ENCODE peak calls at places on chromosomes 11 and 22, in ten cellular contexts. One of them, this sample, is unnamed.

GRCh38 chr11:60801194-60801593 is 16.1 kb downstream of the MS4A10 start:
- DNase-seq in tibial nerve: no peak
- DNase-seq in AG09319: no peak
- DNase-seq in fibroblast of lung: no peak
- DNase-seq in NB4: no peak
- DNase-seq in HCT116: no peak
- DNase-seq in endodermal cell: no peak
- DNase-seq in neural crest cell: no peak
- DNase-seq in HFFc6: no peak
- DNase-seq in GM20000: no peak
- DNase-seq in this sample: no peak

GRCh38 chr22:23404689-23405365 is 175.3 kb downstream of the IGLL1 start:
- DNase-seq in tibial nerve: no peak
- DNase-seq in AG09319: no peak
- DNase-seq in fibroblast of lung: no peak
- DNase-seq in NB4: no peak
- DNase-seq in HCT116: no peak
- DNase-seq in endodermal cell: peak; percentile 77
- DNase-seq in neural crest cell: no peak
- DNase-seq in HFFc6: peak; percentile 13
- DNase-seq in GM20000: no peak
- DNase-seq in this sample: no peak

GRCh38 chr11:10750838-10751580 is at the start of gene CTR9:
- DNase-seq in tibial nerve: peak; percentile 85
- DNase-seq in AG09319: peak; percentile 65
- DNase-seq in fibroblast of lung: peak; percentile 90
- DNase-seq in NB4: peak; percentile 96
- DNase-seq in HCT116: peak; percentile 83
- DNase-seq in endodermal cell: peak; percentile 98
- DNase-seq in neural crest cell: peak; percentile 91
- DNase-seq in HFFc6: peak; percentile 92
- DNase-seq in GM20000: peak; percentile 85
- DNase-seq in this sample: peak; percentile 95

GRCh38 chr11:72988796-72989195 is 153.3 kb downstream of the FCHSD2 start:
- DNase-seq in tibial nerve: no peak
- DNase-seq in AG09319: no peak
- DNase-seq in fibroblast of lung: no peak
- DNase-seq in NB4: no peak
- DNase-seq in HCT116: no peak
- DNase-seq in endodermal cell: no peak
- DNase-seq in neural crest cell: no peak
- DNase-seq in HFFc6: no peak
- DNase-seq in GM20000: no peak
- DNase-seq in this sample: no peak

GRCh38 chr11:117818036-117818858 is 6.3 kb downstream of the FXYD2 start:
- DNase-seq in tibial nerve: no peak
- DNase-seq in AG09319: no peak
- DNase-seq in fibroblast of lung: peak; percentile 43
- DNase-seq in NB4: peak; percentile 51
- DNase-seq in HCT116: no peak
- DNase-seq in endodermal cell: no peak
- DNase-seq in neural crest cell: no peak
- DNase-seq in HFFc6: no peak
- DNase-seq in GM20000: peak; percentile 56
- DNase-seq in this sample: no peak

GRCh38 chr11:32198053-32198452 is 107.2 kb downstream of the RCN1 start:
- DNase-seq in tibial nerve: no peak
- DNase-seq in AG09319: no peak
- DNase-seq in fibroblast of lung: no peak
- DNase-seq in NB4: no peak
- DNase-seq in HCT116: no peak
- DNase-seq in endodermal cell: no peak
- DNase-seq in neural crest cell: no peak
- DNase-seq in HFFc6: no peak
- DNase-seq in GM20000: no peak
- DNase-seq in this sample: no peak

GRCh38 chr11:75896843-75897419 is 81.9 kb downstream of the UVRAG start:
- DNase-seq in tibial nerve: no peak
- DNase-seq in AG09319: peak; percentile 24
- DNase-seq in fibroblast of lung: peak; percentile 40
- DNase-seq in NB4: peak; percentile 61
- DNase-seq in HCT116: peak; percentile 12
- DNase-seq in endodermal cell: no peak
- DNase-seq in neural crest cell: no peak
- DNase-seq in HFFc6: peak; percentile 49
- DNase-seq in GM20000: no peak
- DNase-seq in this sample: no peak

GRCh38 chr11:17974246-17974645 is 38.6 kb downstream of the SERGEF start:
- DNase-seq in tibial nerve: no peak
- DNase-seq in AG09319: no peak
- DNase-seq in fibroblast of lung: no peak
- DNase-seq in NB4: no peak
- DNase-seq in HCT116: no peak
- DNase-seq in endodermal cell: no peak
- DNase-seq in neural crest cell: no peak
- DNase-seq in HFFc6: no peak
- DNase-seq in GM20000: no peak
- DNase-seq in this sample: no peak

GRCh38 chr11:70786021-70786665 is 387.8 kb downstream of the CTTN start:
- DNase-seq in tibial nerve: no peak
- DNase-seq in AG09319: no peak
- DNase-seq in fibroblast of lung: no peak
- DNase-seq in NB4: no peak
- DNase-seq in HCT116: no peak
- DNase-seq in endodermal cell: no peak
- DNase-seq in neural crest cell: no peak
- DNase-seq in HFFc6: no peak
- DNase-seq in GM20000: no peak
- DNase-seq in this sample: no peak

GRCh38 chr11:70796601-70797000 is 398.3 kb downstream of the CTTN start:
- DNase-seq in tibial nerve: no peak
- DNase-seq in AG09319: no peak
- DNase-seq in fibroblast of lung: no peak
- DNase-seq in NB4: peak; percentile 23
- DNase-seq in HCT116: peak; percentile 18
- DNase-seq in endodermal cell: peak; percentile 75
- DNase-seq in neural crest cell: no peak
- DNase-seq in HFFc6: no peak
- DNase-seq in GM20000: no peak
- DNase-seq in this sample: no peak

GRCh38 chr11:70788247-70789022 is 390.1 kb downstream of the CTTN start:
- DNase-seq in tibial nerve: no peak
- DNase-seq in AG09319: peak; percentile 45
- DNase-seq in fibroblast of lung: peak; percentile 91
- DNase-seq in NB4: peak; percentile 51
- DNase-seq in HCT116: peak; percentile 68
- DNase-seq in endodermal cell: no peak
- DNase-seq in neural crest cell: no peak
- DNase-seq in HFFc6: peak; percentile 90
- DNase-seq in GM20000: no peak
- DNase-seq in this sample: peak; percentile 73

GRCh38 chr11:70785372-70785771 is 387.0 kb downstream of the CTTN start:
- DNase-seq in tibial nerve: no peak
- DNase-seq in AG09319: no peak
- DNase-seq in fibroblast of lung: no peak
- DNase-seq in NB4: no peak
- DNase-seq in HCT116: no peak
- DNase-seq in endodermal cell: no peak
- DNase-seq in neural crest cell: no peak
- DNase-seq in HFFc6: no peak
- DNase-seq in GM20000: no peak
- DNase-seq in this sample: no peak

GRCh38 chr11:70790671-70791300 is 392.5 kb downstream of the CTTN start:
- DNase-seq in tibial nerve: no peak
- DNase-seq in AG09319: no peak
- DNase-seq in fibroblast of lung: no peak
- DNase-seq in NB4: no peak
- DNase-seq in HCT116: no peak
- DNase-seq in endodermal cell: peak; percentile 80
- DNase-seq in neural crest cell: no peak
- DNase-seq in HFFc6: no peak
- DNase-seq in GM20000: no peak
- DNase-seq in this sample: no peak
- TF ChIP-seq CTCF in tibial nerve: no peak
- TF ChIP-seq CTCF in AG09319: no peak
- TF ChIP-seq CTCF in fibroblast of lung: no peak
- TF ChIP-seq CTCF in NB4: no peak
- TF ChIP-seq CTCF in HCT116: peak; percentile 38
- TF ChIP-seq CTCF in endodermal cell: peak; percentile 63
- TF ChIP-seq CTCF in neural crest cell: no peak
- TF ChIP-seq CTCF in HFFc6: peak; percentile 11
- TF ChIP-seq CTCF in GM20000: no peak
- TF ChIP-seq CTCF in this sample: no peak

GRCh38 chr11:29002816-29003215 is 894.6 kb downstream of the METTL15 start:
- DNase-seq in tibial nerve: no peak
- DNase-seq in AG09319: no peak
- DNase-seq in fibroblast of lung: no peak
- DNase-seq in NB4: no peak
- DNase-seq in HCT116: no peak
- DNase-seq in endodermal cell: no peak
- DNase-seq in neural crest cell: no peak
- DNase-seq in HFFc6: no peak
- DNase-seq in GM20000: no peak
- DNase-seq in this sample: no peak

GRCh38 chr11:29009426-29009825 is 901.2 kb downstream of the METTL15 start:
- DNase-seq in tibial nerve: no peak
- DNase-seq in AG09319: no peak
- DNase-seq in fibroblast of lung: peak; percentile 83
- DNase-seq in NB4: no peak
- DNase-seq in HCT116: no peak
- DNase-seq in endodermal cell: no peak
- DNase-seq in neural crest cell: no peak
- DNase-seq in HFFc6: peak; percentile 29
- DNase-seq in GM20000: no peak
- DNase-seq in this sample: no peak

GRCh38 chr11:29006668-29007067 is 898.5 kb downstream of the METTL15 start:
- DNase-seq in tibial nerve: no peak
- DNase-seq in AG09319: no peak
- DNase-seq in fibroblast of lung: no peak
- DNase-seq in NB4: no peak
- DNase-seq in HCT116: no peak
- DNase-seq in endodermal cell: no peak
- DNase-seq in neural crest cell: no peak
- DNase-seq in HFFc6: no peak
- DNase-seq in GM20000: no peak
- DNase-seq in this sample: no peak

GRCh38 chr11:29008481-29008880 is 900.3 kb downstream of the METTL15 start:
- DNase-seq in tibial nerve: no peak
- DNase-seq in AG09319: no peak
- DNase-seq in fibroblast of lung: no peak
- DNase-seq in NB4: no peak
- DNase-seq in HCT116: no peak
- DNase-seq in endodermal cell: no peak
- DNase-seq in neural crest cell: no peak
- DNase-seq in HFFc6: no peak
- DNase-seq in GM20000: no peak
- DNase-seq in this sample: no peak

GRCh38 chr11:29005401-29005980 is 897.3 kb downstream of the METTL15 start:
- DNase-seq in tibial nerve: no peak
- DNase-seq in AG09319: no peak
- DNase-seq in fibroblast of lung: no peak
- DNase-seq in NB4: peak; percentile 13
- DNase-seq in HCT116: no peak
- DNase-seq in endodermal cell: peak; percentile 61
- DNase-seq in neural crest cell: no peak
- DNase-seq in HFFc6: no peak
- DNase-seq in GM20000: no peak
- DNase-seq in this sample: no peak
- TF ChIP-seq CTCF in tibial nerve: no peak
- TF ChIP-seq CTCF in AG09319: no peak
- TF ChIP-seq CTCF in fibroblast of lung: no peak
- TF ChIP-seq CTCF in NB4: no peak
- TF ChIP-seq CTCF in HCT116: peak; percentile 24
- TF ChIP-seq CTCF in endodermal cell: peak; percentile 64
- TF ChIP-seq CTCF in neural crest cell: no peak
- TF ChIP-seq CTCF in HFFc6: peak; percentile 37
- TF ChIP-seq CTCF in GM20000: no peak
- TF ChIP-seq CTCF in this sample: no peak

GRCh38 chr11:88338223-88338661 is 706 bp upstream of the CTSC start:
- DNase-seq in tibial nerve: no peak
- DNase-seq in AG09319: no peak
- DNase-seq in fibroblast of lung: peak; percentile 74
- DNase-seq in NB4: peak; percentile 97
- DNase-seq in HCT116: no peak
- DNase-seq in endodermal cell: peak; percentile 64
- DNase-seq in neural crest cell: no peak
- DNase-seq in HFFc6: peak; percentile 29
- DNase-seq in GM20000: peak; percentile 33
- DNase-seq in this sample: peak; percentile 48

GRCh38 chr11:88340366-88340930 is 2.9 kb upstream of the CTSC start:
- DNase-seq in tibial nerve: no peak
- DNase-seq in AG09319: no peak
- DNase-seq in fibroblast of lung: peak; percentile 74
- DNase-seq in NB4: no peak
- DNase-seq in HCT116: no peak
- DNase-seq in endodermal cell: no peak
- DNase-seq in neural crest cell: no peak
- DNase-seq in HFFc6: peak; percentile 46
- DNase-seq in GM20000: no peak
- DNase-seq in this sample: no peak

GRCh38 chr11:88344869-88345268 is 7.3 kb upstream of the CTSC start:
- DNase-seq in tibial nerve: no peak
- DNase-seq in AG09319: no peak
- DNase-seq in fibroblast of lung: no peak
- DNase-seq in NB4: peak; percentile 58
- DNase-seq in HCT116: no peak
- DNase-seq in endodermal cell: no peak
- DNase-seq in neural crest cell: no peak
- DNase-seq in HFFc6: no peak
- DNase-seq in GM20000: no peak
- DNase-seq in this sample: no peak

GRCh38 chr11:88345408-88345807 is 7.9 kb upstream of the CTSC start:
- DNase-seq in tibial nerve: no peak
- DNase-seq in AG09319: no peak
- DNase-seq in fibroblast of lung: peak; percentile 75
- DNase-seq in NB4: peak; percentile 77
- DNase-seq in HCT116: no peak
- DNase-seq in endodermal cell: no peak
- DNase-seq in neural crest cell: no peak
- DNase-seq in HFFc6: peak; percentile 44
- DNase-seq in GM20000: no peak
- DNase-seq in this sample: no peak

GRCh38 chr11:88341852-88342251 is 4.3 kb upstream of the CTSC start:
- DNase-seq in tibial nerve: no peak
- DNase-seq in AG09319: no peak
- DNase-seq in fibroblast of lung: no peak
- DNase-seq in NB4: no peak
- DNase-seq in HCT116: no peak
- DNase-seq in endodermal cell: peak; percentile 81
- DNase-seq in neural crest cell: no peak
- DNase-seq in HFFc6: no peak
- DNase-seq in GM20000: no peak
- DNase-seq in this sample: no peak
- TF ChIP-seq CTCF in tibial nerve: no peak
- TF ChIP-seq CTCF in AG09319: no peak
- TF ChIP-seq CTCF in fibroblast of lung: no peak
- TF ChIP-seq CTCF in NB4: no peak
- TF ChIP-seq CTCF in HCT116: no peak
- TF ChIP-seq CTCF in endodermal cell: peak; percentile 77
- TF ChIP-seq CTCF in neural crest cell: no peak
- TF ChIP-seq CTCF in HFFc6: no peak
- TF ChIP-seq CTCF in GM20000: no peak
- TF ChIP-seq CTCF in this sample: no peak

GRCh38 chr11:120694706-120695105 is 183.2 kb downstream of the GRIK4 start:
- DNase-seq in tibial nerve: no peak
- DNase-seq in AG09319: no peak
- DNase-seq in fibroblast of lung: no peak
- DNase-seq in NB4: peak; percentile 12
- DNase-seq in HCT116: no peak
- DNase-seq in endodermal cell: no peak
- DNase-seq in neural crest cell: no peak
- DNase-seq in HFFc6: no peak
- DNase-seq in GM20000: no peak
- DNase-seq in this sample: no peak

GRCh38 chr11:120695426-120695825 is 183.9 kb downstream of the GRIK4 start:
- DNase-seq in tibial nerve: no peak
- DNase-seq in AG09319: no peak
- DNase-seq in fibroblast of lung: no peak
- DNase-seq in NB4: no peak
- DNase-seq in HCT116: no peak
- DNase-seq in endodermal cell: no peak
- DNase-seq in neural crest cell: no peak
- DNase-seq in HFFc6: no peak
- DNase-seq in GM20000: no peak
- DNase-seq in this sample: no peak

GRCh38 chr11:120698918-120699317 is 187.4 kb downstream of the GRIK4 start:
- DNase-seq in tibial nerve: no peak
- DNase-seq in AG09319: no peak
- DNase-seq in fibroblast of lung: no peak
- DNase-seq in NB4: no peak
- DNase-seq in HCT116: no peak
- DNase-seq in endodermal cell: no peak
- DNase-seq in neural crest cell: no peak
- DNase-seq in HFFc6: no peak
- DNase-seq in GM20000: no peak
- DNase-seq in this sample: no peak

DNA sequence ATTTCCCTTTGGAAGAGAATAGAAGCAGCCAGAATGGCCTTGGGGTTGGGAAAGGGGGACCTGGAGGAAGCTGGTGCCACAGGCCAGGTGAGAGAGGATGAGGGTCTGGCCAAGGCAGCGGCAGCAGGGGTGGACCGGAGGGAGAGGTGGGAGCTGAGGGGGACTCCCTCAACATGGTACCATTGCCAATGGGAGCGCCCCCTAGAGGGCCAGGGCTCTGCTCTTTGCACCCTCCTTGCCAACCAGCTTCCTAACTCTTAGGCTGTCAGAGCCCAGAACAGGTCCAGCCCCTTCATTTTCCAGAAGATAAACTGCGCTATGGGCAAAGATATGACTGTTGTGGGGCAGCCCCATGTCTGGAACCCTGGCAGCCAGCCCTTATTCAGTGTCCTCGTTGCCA is 185.0 kb downstream of the GRIK4 start:
- DNase-seq in tibial nerve: no peak
- DNase-seq in AG09319: no peak
- DNase-seq in fibroblast of lung: no peak
- DNase-seq in NB4: no peak
- DNase-seq in HCT116: no peak
- DNase-seq in endodermal cell: peak; percentile 80
- DNase-seq in neural crest cell: no peak
- DNase-seq in HFFc6: no peak
- DNase-seq in GM20000: no peak
- DNase-seq in this sample: no peak
- TF ChIP-seq CTCF in tibial nerve: no peak
- TF ChIP-seq CTCF in AG09319: peak; percentile 5
- TF ChIP-seq CTCF in fibroblast of lung: peak; percentile 14
- TF ChIP-seq CTCF in NB4: peak; percentile 59
- TF ChIP-seq CTCF in HCT116: peak; percentile 50
- TF ChIP-seq CTCF in endodermal cell: peak; percentile 75
- TF ChIP-seq CTCF in neural crest cell: peak; percentile 24
- TF ChIP-seq CTCF in HFFc6: peak; percentile 37
- TF ChIP-seq CTCF in GM20000: peak; percentile 7
- TF ChIP-seq CTCF in this sample: no peak